ENCODE peak calls at places on chromosomes 6 and 20, in five cellular contexts. U, P, G, L and A are unnamed samples.

GRCh38 chr6:61193771-61194170 is 1092.3 kb downstream of the KHDRBS2 start:
- DNase-seq in U (no peak), P (no peak), G (no peak), L (no peak), A (no peak)

GRCh38 chr20:48079028-48079427 is 293.7 kb upstream of the SULF2 start:
- DNase-seq in U (no peak), P (no peak), G (no peak), L (no peak), A (no peak)

GRCh38 chr20:62822788-62823651 is 6.2 kb downstream of the COL9A3 start:
- DNase-seq in U (no peak), P (peak; percentile 42), G (peak; percentile 25), L (no peak), A (no peak)

GRCh38 chr20:21693322-21693721 is 12.1 kb upstream of the PAX1 start:
- DNase-seq in U (no peak), P (peak; percentile 28), G (no peak), L (no peak), A (no peak)

GRCh38 chr20:46402236-46402886 is 4.1 kb downstream of the ELMO2 start:
- DNase-seq in U (no peak), P (no peak), G (no peak), L (no peak), A (no peak)

GRCh38 chr20:40251284-40251932 is 437.6 kb downstream of the MAFB start:
- DNase-seq in U (no peak), P (peak; percentile 47), G (peak; percentile 57), L (peak; percentile 10), A (peak; percentile 37)

GRCh38 chr20:32354592-32355416 is 3.3 kb upstream of the ASXL1 start:
- DNase-seq in U (no peak), P (peak; percentile 44), G (peak; percentile 92), L (peak; percentile 74), A (peak; percentile 13)

GRCh38 chr20:35341366-35342028 is 49.3 kb upstream of the FAM83C start:
- DNase-seq in U (no peak), P (no peak), G (no peak), L (no peak), A (no peak)

GRCh38 chr6:46645265-46645664 is 7.4 kb downstream of the CYP39A1 start:
- DNase-seq in U (no peak), P (no peak), G (no peak), L (no peak), A (no peak)

GRCh38 chr6:20931772-20932171 is 397.5 kb downstream of the CDKAL1 start:
- DNase-seq in U (no peak), P (no peak), G (no peak), L (no peak), A (no peak)

GRCh38 chr6:167047554-167047953 is 48.4 kb downstream of the CEP43 start:
- DNase-seq in U (peak; percentile 29), P (no peak), G (no peak), L (no peak), A (no peak)

GRCh38 chr20:60510356-60510755 is 552.1 kb downstream of the CDH26 start:
- DNase-seq in U (no peak), P (no peak), G (no peak), L (no peak), A (no peak)

GRCh38 chr6:106534564-106534982 is 94.7 kb downstream of the RTN4IP1 start:
- DNase-seq in U (no peak), P (no peak), G (no peak), L (no peak), A (no peak)

GRCh38 chr20:14337400-14338171 is at the start of gene FLRT3:
- DNase-seq in U (peak; percentile 26), P (peak; percentile 94), G (peak; percentile 87), L (peak; percentile 97), A (peak; percentile 98)

GRCh38 chr20:49328790-49329189 is 50.9 kb upstream of the ZNFX1 start:
- DNase-seq in U (no peak), P (no peak), G (no peak), L (no peak), A (no peak)

GRCh38 chr6:136723780-136724179 is 68.5 kb downstream of the MAP3K5 start:
- DNase-seq in U (no peak), P (peak; percentile 36), G (no peak), L (no peak), A (peak; percentile 33)

GRCh38 chr6:41693866-41694265 is 41.5 kb downstream of the TFEB start:
- DNase-seq in U (no peak), P (no peak), G (no peak), L (no peak), A (no peak)

GRCh38 chr6:43076093-43076927 is at the start of gene PTK7:
- DNase-seq in U (no peak), P (peak; percentile 46), G (peak; percentile 64), L (peak; percentile 20), A (peak; percentile 67)

GRCh38 chr6:7140631-7141366 is 33.0 kb downstream of the RREB1 start:
- DNase-seq in U (peak; percentile 92), P (peak; percentile 71), G (peak; percentile 87), L (peak; percentile 73), A (peak; percentile 59)

GRCh38 chr6:169189686-169190085 is 64.0 kb downstream of the THBS2 start:
- DNase-seq in U (no peak), P (no peak), G (peak; percentile 18), L (no peak), A (no peak)

GRCh38 chr6:131122007-131122406 is 13.3 kb upstream of the AKAP7 start:
- DNase-seq in U (no peak), P (no peak), G (no peak), L (no peak), A (no peak)

GRCh38 chr20:44173846-44174245 is 13.1 kb downstream of the JPH2 start:
- DNase-seq in U (no peak), P (no peak), G (no peak), L (no peak), A (no peak)

GRCh38 chr6:22551280-22551679 is 18.1 kb upstream of the HDGFL1 start:
- DNase-seq in U (no peak), P (no peak), G (no peak), L (no peak), A (no peak)

GRCh38 chr6:142400495-142400894 is 98.7 kb downstream of the ADGRG6 start:
- DNase-seq in U (no peak), P (no peak), G (peak; percentile 45), L (peak; percentile 75), A (peak; percentile 57)

GRCh38 chr6:48087448-48087847 is 23.5 kb downstream of the PTCHD4 start:
- DNase-seq in U (no peak), P (no peak), G (peak; percentile 18), L (no peak), A (peak; percentile 65)

GRCh38 chr6:154403803-154404202 is 47.2 kb upstream of the IPCEF1 start:
- DNase-seq in U (no peak), P (peak; percentile 19), G (peak; percentile 86), L (peak; percentile 33), A (peak; percentile 71)

GRCh38 chr20:5191829-5192569 is 65.2 kb downstream of the CDS2 start:
- DNase-seq in U (no peak), P (peak; percentile 66), G (peak; percentile 71), L (peak; percentile 60), A (peak; percentile 82)

GRCh38 chr20:53599910-53600632 is 6.4 kb upstream of the ZNF217 start:
- DNase-seq in U (no peak), P (no peak), G (no peak), L (no peak), A (no peak)

GRCh38 chr6:352896-353470 is 38.6 kb upstream of the IRF4 start:
- DNase-seq in U (no peak), P (no peak), G (no peak), L (no peak), A (no peak)

GRCh38 chr20:19074828-19075516 is 137.5 kb upstream of the SLC24A3 start:
- DNase-seq in U (no peak), P (no peak), G (no peak), L (no peak), A (no peak)

GRCh38 chr6:11324453-11325023 is 92.1 kb upstream of the NEDD9 start:
- DNase-seq in U (no peak), P (no peak), G (no peak), L (peak; percentile 24), A (no peak)

GRCh38 chr20:38007526-38007925 is 25.7 kb downstream of the TTI1 start:
- DNase-seq in U (no peak), P (no peak), G (no peak), L (no peak), A (no peak)

GRCh38 chr6:53461041-53461656 is 83.8 kb downstream of the GCLC start:
- DNase-seq in U (no peak), P (no peak), G (no peak), L (no peak), A (no peak)

GRCh38 chr6:72811971-72812421 is 190.1 kb downstream of the KCNQ5 start:
- DNase-seq in U (no peak), P (peak; percentile 57), G (peak; percentile 90), L (peak; percentile 60), A (peak; percentile 25)

GRCh38 chr20:50721881-50722281 is 9.5 kb upstream of the PARD6B start:
- DNase-seq in U (peak; percentile 49), P (no peak), G (no peak), L (peak; percentile 9), A (peak; percentile 33)